ENCODE peak calls at places on chromosomes 3 and 15, in eight cellular contexts. V is heart left ventricle, D is Panc1, A is Karpas-422, G is mucosa of descending colon, L is OCI-LY7, E is iPS DF 6.9, P is pancreas. R is an unnamed sample.

GRCh38 chr15:33737687-33738606 is 230.3 kb upstream of the CHRM5 start:
- DNase-seq in V (no peak), D (peak; percentile 33), A (peak; percentile 67), G (no peak), L (peak; percentile 49), E (peak; percentile 55), P (no peak), R (no peak)

GRCh38 chr3:12948891-12949711 is 107.7 kb upstream of the RPL32 start:
- DNase-seq in V (no peak), D (no peak), A (no peak), G (no peak), L (peak; percentile 12), E (no peak), P (no peak), R (no peak)

GRCh38 chr3:47404420-47404819 is 23.6 kb downstream of the PTPN23 start:
- DNase-seq in V (no peak), D (no peak), A (no peak), G (no peak), L (no peak), E (no peak), P (no peak), R (no peak)

GRCh38 chr15:39624806-39625205 is 43.9 kb downstream of the THBS1 start:
- DNase-seq in V (no peak), D (peak; percentile 33), A (no peak), G (peak; percentile 64), L (no peak), E (no peak), P (no peak), R (peak; percentile 55)

GRCh38 chr3:146101538-146101937 is 59.4 kb downstream of the PLOD2 start:
- DNase-seq in V (no peak), D (no peak), A (no peak), G (no peak), L (no peak), E (no peak), P (no peak), R (no peak)

GRCh38 chr15:83065431-83065830 is 1.6 kb downstream of the BTBD1 start:
- DNase-seq in V (no peak), D (no peak), A (peak; percentile 46), G (no peak), L (peak; percentile 14), E (no peak), P (no peak), R (no peak)

GRCh38 chr3:89300976-89301375 is 193.6 kb downstream of the EPHA3 start:
- DNase-seq in V (no peak), D (no peak), A (no peak), G (no peak), L (no peak), E (no peak), P (no peak), R (no peak)

GRCh38 chr3:124920718-124921117 is 13.8 kb downstream of the MUC13 start:
- DNase-seq in V (peak; percentile 25), D (no peak), A (no peak), G (no peak), L (no peak), E (no peak), P (no peak), R (no peak)

GRCh38 chr3:99659032-99659431 is 20.6 kb downstream of the COL8A1 start:
- DNase-seq in V (no peak), D (no peak), A (no peak), G (no peak), L (no peak), E (no peak), P (no peak), R (no peak)

GRCh38 chr3:13801361-13802214 is 78.3 kb downstream of the WNT7A start:
- DNase-seq in V (no peak), D (no peak), A (no peak), G (no peak), L (no peak), E (no peak), P (no peak), R (no peak)

GRCh38 chr3:183764854-183765731 is 60.3 kb downstream of the MAP6D1 start:
- DNase-seq in V (no peak), D (no peak), A (no peak), G (no peak), L (peak; percentile 18), E (no peak), P (no peak), R (no peak)

GRCh38 chr3:56879453-56880224 is 77.9 kb upstream of the ARHGEF3 start:
- DNase-seq in V (no peak), D (no peak), A (no peak), G (no peak), L (no peak), E (no peak), P (no peak), R (no peak)

GRCh38 chr3:66033241-66034138 is 5.2 kb downstream of the MAGI1 start:
- DNase-seq in V (no peak), D (no peak), A (no peak), G (no peak), L (no peak), E (no peak), P (no peak), R (no peak)

GRCh38 chr3:107971181-107971580 is 119.7 kb downstream of the CD47 start:
- DNase-seq in V (no peak), D (no peak), A (no peak), G (no peak), L (no peak), E (no peak), P (no peak), R (no peak)

GRCh38 chr3:12541625-12542024 is 3.7 kb downstream of the MKRN2OS start:
- DNase-seq in V (no peak), D (no peak), A (no peak), G (no peak), L (peak; percentile 36), E (no peak), P (no peak), R (no peak)

GRCh38 chr3:66618066-66618465 is 117.2 kb upstream of the LRIG1 start:
- DNase-seq in V (no peak), D (no peak), A (no peak), G (no peak), L (no peak), E (no peak), P (no peak), R (no peak)

GRCh38 chr3:159798951-159799350 is 189.7 kb upstream of the IL12A start:
- DNase-seq in V (no peak), D (no peak), A (no peak), G (no peak), L (no peak), E (no peak), P (no peak), R (no peak)

GRCh38 chr3:39937315-39937714 is 127.9 kb downstream of the MYRIP start:
- DNase-seq in V (no peak), D (no peak), A (no peak), G (no peak), L (no peak), E (no peak), P (peak; percentile 24), R (no peak)

GRCh38 chr3:4584537-4585249 is 91.5 kb downstream of the ITPR1 start:
- DNase-seq in V (peak; percentile 46), D (no peak), A (no peak), G (no peak), L (no peak), E (no peak), P (no peak), R (peak; percentile 47)

GRCh38 chr3:190116551-190117067 is 4.1 kb downstream of the P3H2 start:
- DNase-seq in V (no peak), D (no peak), A (no peak), G (no peak), L (no peak), E (no peak), P (no peak), R (no peak)

GRCh38 chr15:52150043-52150825 is 37.7 kb upstream of the BCL2L10 start:
- DNase-seq in V (no peak), D (no peak), A (peak; percentile 62), G (no peak), L (no peak), E (no peak), P (no peak), R (no peak)

GRCh38 chr15:52153900-52154895 is 37.0 kb downstream of the GNB5 start:
- DNase-seq in V (no peak), D (no peak), A (no peak), G (no peak), L (no peak), E (no peak), P (no peak), R (no peak)

GRCh38 chr15:52151353-52151752 is 38.8 kb upstream of the BCL2L10 start:
- DNase-seq in V (no peak), D (no peak), A (no peak), G (no peak), L (no peak), E (no peak), P (no peak), R (no peak)

GRCh38 chr15:52148409-52148808 is 35.8 kb upstream of the BCL2L10 start:
- DNase-seq in V (no peak), D (no peak), A (no peak), G (no peak), L (no peak), E (no peak), P (no peak), R (no peak)

GRCh38 chr15:52150878-52151277 is 38.3 kb upstream of the BCL2L10 start:
- DNase-seq in V (no peak), D (no peak), A (peak; percentile 82), G (no peak), L (no peak), E (no peak), P (no peak), R (no peak)
- H3K36me3 ChIP-seq in V (peaks cover 26% of the 10 kb centered on the region), D (no peaks in the 10 kb centered on the region), A (no peaks in the 10 kb centered on the region), G (no peaks in the 10 kb centered on the region), L (peaks cover 65% of the 10 kb centered on the region), E (peaks cover 5% of the 10 kb centered on the region), P (peaks cover 8% of the 10 kb centered on the region), R (no peaks in the 10 kb centered on the region)

GRCh38 chr15:25422021-25422420 is 16.8 kb downstream of the UBE3A start:
- DNase-seq in V (no peak), D (no peak), A (no peak), G (no peak), L (no peak), E (no peak), P (no peak), R (no peak)
- H3K9me3 ChIP-seq in V (no peaks in the 10 kb centered on the region), D (peaks cover 69% of the 10 kb centered on the region), A (peaks cover 25% of the 10 kb centered on the region), G (peaks cover 2% of the 10 kb centered on the region), L (peaks cover 36% of the 10 kb centered on the region), E (no peaks in the 10 kb centered on the region), P (no peaks in the 10 kb centered on the region), R (peaks cover 3% of the 10 kb centered on the region)

DNA sequence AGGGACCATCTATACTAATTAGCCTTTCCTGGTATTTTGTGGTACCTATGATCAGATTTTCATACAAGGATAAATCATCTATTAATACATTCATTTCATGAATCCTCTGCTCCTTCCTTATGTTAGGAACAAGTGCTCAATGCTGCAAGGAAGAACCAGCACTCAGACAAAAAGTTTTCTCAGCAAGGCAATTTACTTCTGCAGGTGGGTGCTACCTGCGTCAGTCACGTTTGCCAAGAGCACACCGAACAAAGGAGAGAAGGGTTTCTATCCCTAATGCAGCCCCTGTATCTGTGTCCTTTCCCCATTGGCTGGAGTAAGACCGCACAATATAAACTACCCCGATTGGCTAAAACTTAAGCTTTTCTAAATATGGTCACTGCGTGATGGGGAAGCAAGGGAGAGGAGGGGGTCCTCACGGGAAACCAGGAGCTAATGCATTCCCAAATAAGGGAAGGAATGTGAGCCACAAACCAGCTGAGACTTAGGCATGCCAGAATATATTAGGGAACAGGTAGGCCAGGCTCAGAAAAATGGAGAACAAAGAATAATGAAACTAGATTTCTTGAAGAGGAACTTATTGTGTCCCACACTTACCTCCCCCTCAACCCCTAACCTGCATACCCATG is 76.5 kb downstream of the AQR start:
- DNase-seq in V (no peak), D (no peak), A (no peak), G (no peak), L (no peak), E (no peak), P (no peak), R (no peak)
- H3K36me3 ChIP-seq in V (peaks cover 87% of the 10 kb centered on the region), D (peaks cover 33% of the 10 kb centered on the region), A (peaks cover 78% of the 10 kb centered on the region), G (peaks cover 4% of the 10 kb centered on the region), L (peaks cover 96% of the 10 kb centered on the region), E (peaks cover 8% of the 10 kb centered on the region), P (peaks cover 35% of the 10 kb centered on the region), R (peaks cover 90% of the 10 kb centered on the region)

GRCh38 chr3:129046037-129046731 is 14.4 kb upstream of the GP9 start:
- DNase-seq in V (no peak), D (no peak), A (no peak), G (peak; percentile 34), L (no peak), E (no peak), P (no peak), R (no peak)
- H3K9me3 ChIP-seq in V (peaks cover 10% of the 10 kb centered on the region), D (no peaks in the 10 kb centered on the region), A (no peaks in the 10 kb centered on the region), G (peaks cover 3% of the 10 kb centered on the region), L (no peaks in the 10 kb centered on the region), E (no peaks in the 10 kb centered on the region), P (no peaks in the 10 kb centered on the region), R (no peaks in the 10 kb centered on the region)